ENCODE peak calls at places on chromosomes 2 and 18, in four cellular contexts. One of them, this sample, is unnamed.

GRCh38 chr2:9206991-9207640 is 504 bp downstream of the ASAP2 start:
- DNase-seq in HL-60: no peak
- DNase-seq in GM12878: no peak
- DNase-seq in K562: no peak
- DNase-seq in this sample: peak

GRCh38 chr2:46913471-46914381 is 1.9 kb downstream of the MCFD2 start:
- DNase-seq in GM12878: no peak
- DNase-seq in HL-60: peak
- DNase-seq in K562: peak
- DNase-seq in this sample: no peak

GRCh38 chr2:36445191-36445590 is 89.6 kb downstream of the CRIM1 start:
- DNase-seq in HL-60: no peak
- DNase-seq in K562: no peak
- DNase-seq in GM12878: no peak
- DNase-seq in this sample: no peak

GRCh38 chr2:118699816-118700215 is 147.6 kb downstream of the EN1 start:
- DNase-seq in K562: no peak
- DNase-seq in GM12878: no peak
- DNase-seq in HL-60: no peak
- DNase-seq in this sample: no peak

GRCh38 chr2:207408086-207408794 is 121.5 kb upstream of the CREB1 start:
- DNase-seq in GM12878: peak
- DNase-seq in K562: no peak
- DNase-seq in HL-60: no peak
- DNase-seq in this sample: no peak

GRCh38 chr18:25093131-25093530 is 258.8 kb downstream of the ZNF521 start:
- DNase-seq in K562: no peak
- DNase-seq in HL-60: no peak
- DNase-seq in GM12878: no peak
- DNase-seq in this sample: no peak

GRCh38 chr2:162697111-162697510 is 141.5 kb downstream of the KCNH7 start:
- DNase-seq in K562: no peak
- DNase-seq in HL-60: no peak
- DNase-seq in GM12878: no peak
- DNase-seq in this sample: no peak

GRCh38 chr2:110867078-110867477 is 134.7 kb downstream of the ACOXL start:
- DNase-seq in GM12878: no peak
- DNase-seq in HL-60: no peak
- DNase-seq in K562: no peak
- DNase-seq in this sample: no peak

GRCh38 chr2:33291278-33292013 is 185.0 kb upstream of the RASGRP3 start:
- DNase-seq in HL-60: no peak
- DNase-seq in K562: no peak
- DNase-seq in GM12878: no peak
- DNase-seq in this sample: no peak

GRCh38 chr2:71736986-71737385 is 283.6 kb downstream of the DYSF start:
- DNase-seq in GM12878: no peak
- DNase-seq in K562: no peak
- DNase-seq in HL-60: no peak
- DNase-seq in this sample: no peak

GRCh38 chr2:174004900-174005605 is 39.9 kb upstream of the SP3 start:
- DNase-seq in GM12878: no peak
- DNase-seq in HL-60: no peak
- DNase-seq in K562: no peak
- DNase-seq in this sample: no peak

GRCh38 chr2:239400000-239400831 is 604 bp downstream of the HDAC4 start:
- DNase-seq in K562: peak
- DNase-seq in HL-60: peak
- DNase-seq in GM12878: no peak
- DNase-seq in this sample: no peak

GRCh38 chr18:43648002-43648401 is 370.7 kb upstream of the SYT4 start:
- DNase-seq in K562: no peak
- DNase-seq in GM12878: no peak
- DNase-seq in HL-60: no peak
- DNase-seq in this sample: no peak

GRCh38 chr18:46283268-46283667 is 179.1 kb downstream of the HAUS1 start:
- DNase-seq in HL-60: no peak
- DNase-seq in GM12878: no peak
- DNase-seq in K562: no peak
- DNase-seq in this sample: no peak

GRCh38 chr18:52652451-52652850 is 312.5 kb downstream of the DCC start:
- DNase-seq in K562: no peak
- DNase-seq in HL-60: no peak
- DNase-seq in GM12878: no peak
- DNase-seq in this sample: no peak

GRCh38 chr2:240916571-240917008 is 10.5 kb downstream of the CROCC2 start:
- DNase-seq in GM12878: no peak
- DNase-seq in K562: peak
- DNase-seq in HL-60: no peak
- DNase-seq in this sample: no peak

GRCh38 chr2:241188386-241189092 is at the start of gene ANO7:
- DNase-seq in HL-60: no peak
- DNase-seq in GM12878: no peak
- DNase-seq in K562: no peak
- DNase-seq in this sample: no peak

GRCh38 chr18:32139835-32140283 is 48.2 kb downstream of the RNF138 start:
- DNase-seq in HL-60: no peak
- DNase-seq in GM12878: no peak
- DNase-seq in K562: no peak
- DNase-seq in this sample: no peak

GRCh38 chr2:37283207-37283606 is 41.4 kb downstream of the PRKD3 start:
- DNase-seq in K562: no peak
- DNase-seq in GM12878: no peak
- DNase-seq in HL-60: no peak
- DNase-seq in this sample: no peak

GRCh38 chr2:102034683-102035606 is 43.2 kb downstream of the IL1R2 start:
- DNase-seq in K562: no peak
- DNase-seq in HL-60: peak
- DNase-seq in GM12878: no peak
- DNase-seq in this sample: no peak

GRCh38 chr18:60549338-60549960 is 176.9 kb upstream of the MC4R start:
- DNase-seq in HL-60: peak
- DNase-seq in GM12878: no peak
- DNase-seq in K562: peak
- DNase-seq in this sample: no peak

GRCh38 chr2:55885129-55885943 is 38.2 kb downstream of the EFEMP1 start:
- DNase-seq in HL-60: no peak
- DNase-seq in GM12878: no peak
- DNase-seq in K562: no peak
- DNase-seq in this sample: no peak

GRCh38 chr2:151757861-151758260 is 23.6 kb upstream of the NEB start:
- DNase-seq in K562: no peak
- DNase-seq in GM12878: no peak
- DNase-seq in HL-60: no peak
- DNase-seq in this sample: no peak

GRCh38 chr2:219642465-219643083 is 15.1 kb downstream of the SLC4A3 start:
- DNase-seq in K562: peak
- DNase-seq in GM12878: peak
- DNase-seq in HL-60: peak
- DNase-seq in this sample: peak

GRCh38 chr18:21080576-21080975 is 31.0 kb downstream of the ROCK1 start:
- DNase-seq in HL-60: no peak
- DNase-seq in K562: no peak
- DNase-seq in GM12878: no peak
- DNase-seq in this sample: no peak

GRCh38 chr2:82124629-82125028 is 1820.1 kb upstream of the LRRTM1 start:
- DNase-seq in HL-60: no peak
- DNase-seq in K562: no peak
- DNase-seq in GM12878: no peak
- DNase-seq in this sample: no peak

GRCh38 chr2:158589303-158589702 is 132.6 kb downstream of the PKP4 start:
- DNase-seq in HL-60: no peak
- DNase-seq in GM12878: no peak
- DNase-seq in K562: no peak
- DNase-seq in this sample: no peak

GRCh38 chr18:35030234-35030989 is 10.8 kb upstream of the MAPRE2 start:
- DNase-seq in HL-60: no peak
- DNase-seq in GM12878: no peak
- DNase-seq in K562: no peak
- DNase-seq in this sample: no peak

GRCh38 chr2:238974061-238974460 is 126.2 kb downstream of the TWIST2 start:
- DNase-seq in K562: no peak
- DNase-seq in GM12878: no peak
- DNase-seq in HL-60: no peak
- DNase-seq in this sample: no peak

GRCh38 chr2:216606551-216607527 is 26.4 kb upstream of the IGFBP2 start:
- DNase-seq in GM12878: peak
- DNase-seq in K562: no peak
- DNase-seq in HL-60: no peak
- DNase-seq in this sample: peak

GRCh38 chr2:42567389-42567788 is 1.0 kb upstream of the MTA3 start:
- DNase-seq in K562: no peak
- DNase-seq in HL-60: no peak
- DNase-seq in GM12878: no peak
- DNase-seq in this sample: no peak

GRCh38 chr2:97730245-97730644 is 16.9 kb downstream of the ZAP70 start:
- DNase-seq in K562: no peak
- DNase-seq in GM12878: no peak
- DNase-seq in HL-60: no peak
- DNase-seq in this sample: no peak

GRCh38 chr2:45651415-45652089 is at the start of gene PRKCE:
- DNase-seq in K562: no peak
- DNase-seq in GM12878: no peak
- DNase-seq in HL-60: peak
- DNase-seq in this sample: no peak
- TF ChIP-seq SPI1 in K562: no peak
- TF ChIP-seq SPI1 in GM12878: no peak
- TF ChIP-seq SPI1 in HL-60: no peak
- TF ChIP-seq SPI1 in this sample: no peak

GRCh38 chr2:221389909-221390308 is 182.2 kb downstream of the EPHA4 start:
- DNase-seq in K562: no peak
- DNase-seq in HL-60: no peak
- DNase-seq in GM12878: no peak
- DNase-seq in this sample: no peak

GRCh38 chr2:221389421-221389820 is 182.7 kb downstream of the EPHA4 start:
- DNase-seq in HL-60: no peak
- DNase-seq in K562: no peak
- DNase-seq in GM12878: no peak
- DNase-seq in this sample: no peak

GRCh38 chr2:221385716-221386115 is 186.4 kb downstream of the EPHA4 start:
- DNase-seq in GM12878: no peak
- DNase-seq in K562: no peak
- DNase-seq in HL-60: no peak
- DNase-seq in this sample: no peak

GRCh38 chr2:221390846-221391245 is 181.3 kb downstream of the EPHA4 start:
- DNase-seq in HL-60: no peak
- DNase-seq in GM12878: no peak
- DNase-seq in K562: no peak
- DNase-seq in this sample: no peak

GRCh38 chr2:221388891-221389290 is 183.2 kb downstream of the EPHA4 start:
- DNase-seq in HL-60: no peak
- DNase-seq in GM12878: no peak
- DNase-seq in K562: no peak
- DNase-seq in this sample: no peak
- TF ChIP-seq SPI1 in HL-60: no peak
- TF ChIP-seq SPI1 in GM12878: no peak
- TF ChIP-seq SPI1 in K562: no peak
- TF ChIP-seq SPI1 in this sample: no peak

DNA sequence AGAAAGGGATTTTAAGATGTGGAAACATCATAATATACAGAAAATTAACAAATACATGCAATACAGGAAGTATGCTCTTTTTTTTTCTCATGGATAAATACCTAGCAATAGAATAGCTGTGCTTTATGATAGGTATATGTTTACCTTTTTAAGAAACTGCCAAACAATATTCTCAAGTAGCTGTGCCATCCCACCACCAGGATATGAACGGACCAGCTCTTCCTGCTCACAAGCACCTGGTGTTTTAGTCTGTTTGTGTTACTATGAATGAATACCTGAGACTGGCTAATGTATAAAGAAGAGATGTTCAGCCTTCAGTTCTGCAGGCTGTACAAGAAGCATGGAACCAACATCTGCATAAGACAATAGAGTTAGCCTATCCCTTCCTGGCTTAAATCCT is 19.9 kb upstream of the UGT1A8 start:
- DNase-seq in K562: no peak
- DNase-seq in GM12878: no peak
- DNase-seq in HL-60: no peak
- DNase-seq in this sample: no peak
- TF ChIP-seq SPI1 in K562: no peak
- TF ChIP-seq SPI1 in GM12878: no peak
- TF ChIP-seq SPI1 in HL-60: no peak
- TF ChIP-seq SPI1 in this sample: no peak

GRCh38 chr2:124988111-124988510 is 963.0 kb downstream of the CNTNAP5 start:
- DNase-seq in K562: no peak
- DNase-seq in GM12878: no peak
- DNase-seq in HL-60: no peak
- DNase-seq in this sample: no peak

GRCh38 chr2:124978597-124978996 is 953.5 kb downstream of the CNTNAP5 start:
- DNase-seq in GM12878: no peak
- DNase-seq in HL-60: no peak
- DNase-seq in K562: no peak
- DNase-seq in this sample: no peak

GRCh38 chr2:124986136-124986535 is 961.0 kb downstream of the CNTNAP5 start:
- DNase-seq in K562: no peak
- DNase-seq in HL-60: no peak
- DNase-seq in GM12878: no peak
- DNase-seq in this sample: no peak

GRCh38 chr2:124985210-124985760 is 960.2 kb downstream of the CNTNAP5 start:
- DNase-seq in GM12878: no peak
- DNase-seq in HL-60: no peak
- DNase-seq in K562: no peak
- DNase-seq in this sample: no peak

DNA sequence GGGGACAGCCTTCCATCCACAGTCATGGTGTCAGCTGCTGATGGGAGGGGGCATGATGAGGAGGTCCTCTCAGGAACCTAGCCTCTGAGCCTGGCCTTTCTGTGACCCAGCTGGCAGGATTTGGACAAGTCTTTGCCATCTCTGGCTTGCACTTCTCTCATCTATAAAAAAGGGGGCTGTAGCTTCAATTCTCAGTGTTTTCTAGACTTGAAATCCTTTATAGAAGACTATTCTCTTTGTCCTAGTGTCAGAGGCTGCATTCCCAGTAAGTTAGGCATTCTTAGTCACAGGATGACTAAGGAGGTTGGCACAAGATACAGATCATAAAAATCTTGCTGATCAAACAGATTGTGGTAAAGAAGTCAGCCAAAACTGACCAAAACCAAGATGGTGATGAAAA is 958.5 kb downstream of the CNTNAP5 start:
- DNase-seq in GM12878: no peak
- DNase-seq in HL-60: no peak
- DNase-seq in K562: no peak
- DNase-seq in this sample: no peak
- TF ChIP-seq SPI1 in GM12878: no peak
- TF ChIP-seq SPI1 in HL-60: no peak
- TF ChIP-seq SPI1 in K562: no peak
- TF ChIP-seq SPI1 in this sample: no peak

GRCh38 chr2:144288428-144288827 is 231.5 kb downstream of the ZEB2 start:
- DNase-seq in GM12878: no peak
- DNase-seq in HL-60: no peak
- DNase-seq in K562: no peak
- DNase-seq in this sample: no peak
- TF ChIP-seq SPI1 in GM12878: no peak
- TF ChIP-seq SPI1 in HL-60: no peak
- TF ChIP-seq SPI1 in K562: no peak
- TF ChIP-seq SPI1 in this sample: no peak

GRCh38 chr18:78596794-78597193 is 382.8 kb upstream of the SALL3 start:
- DNase-seq in HL-60: no peak
- DNase-seq in K562: no peak
- DNase-seq in GM12878: no peak
- DNase-seq in this sample: no peak
- TF ChIP-seq SPI1 in HL-60: no peak
- TF ChIP-seq SPI1 in K562: no peak
- TF ChIP-seq SPI1 in GM12878: no peak
- TF ChIP-seq SPI1 in this sample: no peak